ENCODE peak calls at places on chromosomes 6 and 20, in ten cellular contexts. Q, T, I, U, F, A, M, C, E and W are unnamed samples.
A peak's percentile ranks its signal among the peaks of the same experiment; 100 is the strongest.

GRCh38 chr20:34941224-34941623 is 14.4 kb downstream of the GSS start:
- DNase-seq in Q (no peak), M (no peak), I (no peak), U (no peak), T (peak; percentile 6), E (no peak), C (no peak), F (no peak), A (peak; percentile 30), W (no peak)

GRCh38 chr6:26141378-26141901 is 54.2 kb downstream of the HFE start:
- DNase-seq in E (peak; percentile 23), T (no peak), F (peak; percentile 33), Q (no peak), M (no peak), C (peak; percentile 36), U (no peak), A (no peak), I (no peak), W (no peak)

GRCh38 chr20:14951707-14952106 is 614.3 kb upstream of the FLRT3 start:
- DNase-seq in M (peak; percentile 74), T (no peak), U (no peak), Q (no peak), C (no peak), F (peak; percentile 21), A (peak; percentile 35), I (no peak), E (no peak), W (no peak)

GRCh38 chr20:56788041-56788670 is 159.1 kb downstream of the TFAP2C start:
- DNase-seq in C (no peak), T (peak; percentile 81), A (peak; percentile 99), M (peak; percentile 95), F (peak; percentile 98), E (no peak), U (no peak), I (no peak), Q (no peak), W (peak; percentile 96)

GRCh38 chr6:125944434-125944816 is 12.1 kb upstream of the HINT3 start:
- DNase-seq in C (no peak), A (peak; percentile 84), M (peak; percentile 59), Q (peak; percentile 80), U (no peak), F (peak; percentile 91), E (peak; percentile 24), I (peak; percentile 51), T (peak; percentile 82), W (no peak)

GRCh38 chr6:134564705-134565104 is 246.8 kb upstream of the SGK1 start:
- DNase-seq in F (no peak), U (no peak), E (peak; percentile 66), M (no peak), C (no peak), A (no peak), T (no peak), I (no peak), Q (no peak), W (no peak)

GRCh38 chr6:105981002-105981887 is 104.9 kb upstream of the PRDM1 start:
- DNase-seq in F (no peak), C (no peak), U (peak; percentile 24), I (peak; percentile 29), Q (no peak), A (peak; percentile 14), M (no peak), E (no peak), T (peak; percentile 56), W (no peak)

GRCh38 chr20:36555248-36555647 is 13.9 kb downstream of the MYL9 start:
- DNase-seq in C (no peak), T (no peak), I (no peak), A (no peak), F (no peak), M (no peak), Q (no peak), E (no peak), U (no peak), W (no peak)

GRCh38 chr6:104537185-104537584 is 322.5 kb downstream of the HACE1 start:
- DNase-seq in E (no peak), T (no peak), I (no peak), C (no peak), U (no peak), A (peak; percentile 75), M (peak; percentile 56), F (peak; percentile 45), Q (no peak), W (no peak)

GRCh38 chr6:168699631-168700315 is 258.8 kb downstream of the SMOC2 start:
- DNase-seq in I (peak; percentile 48), E (peak; percentile 90), T (peak; percentile 86), Q (peak; percentile 54), A (no peak), C (no peak), F (no peak), U (no peak), M (no peak), W (no peak)

GRCh38 chr6:166969390-166970002 is 13.1 kb upstream of the RNASET2 start:
- DNase-seq in C (no peak), I (no peak), F (no peak), E (no peak), T (no peak), M (peak; percentile 54), U (no peak), A (peak; percentile 33), Q (no peak), W (no peak)

GRCh38 chr6:110548124-110548847 is 71.9 kb upstream of the SLC22A16 start:
- DNase-seq in M (no peak), U (no peak), A (no peak), C (no peak), Q (no peak), E (no peak), I (no peak), T (no peak), F (no peak), W (no peak)